ENCODE peak calls at places on chromosomes 7 and 10, in five cellular contexts. One of them, this sample, is unnamed.

GRCh38 chr7:71705217-71705616 is 573.3 kb downstream of the GALNT17 start:
- DNase-seq in fibroblast of pulmonary artery: no peak
- DNase-seq in A549: no peak
- DNase-seq in fibroblast of mammary gland: peak
- DNase-seq in SK-N-SH: no peak
- DNase-seq in this sample: no peak

GRCh38 chr10:69281507-69282413 is 3.5 kb downstream of the HK1 start:
- DNase-seq in fibroblast of pulmonary artery: no peak
- DNase-seq in fibroblast of mammary gland: no peak
- DNase-seq in SK-N-SH: no peak
- DNase-seq in A549: no peak
- DNase-seq in this sample: no peak

GRCh38 chr10:43111921-43112607 is 26.2 kb upstream of the CSGALNACT2 start:
- DNase-seq in A549: no peak
- DNase-seq in fibroblast of mammary gland: no peak
- DNase-seq in fibroblast of pulmonary artery: no peak
- DNase-seq in SK-N-SH: no peak
- DNase-seq in this sample: no peak

GRCh38 chr7:124566576-124566975 is 199.0 kb downstream of the GPR37 start:
- DNase-seq in A549: peak
- DNase-seq in fibroblast of pulmonary artery: peak
- DNase-seq in fibroblast of mammary gland: no peak
- DNase-seq in SK-N-SH: no peak
- DNase-seq in this sample: peak

GRCh38 chr10:15744217-15744865 is 24.6 kb upstream of the ITGA8 start:
- DNase-seq in A549: peak
- DNase-seq in fibroblast of mammary gland: peak
- DNase-seq in SK-N-SH: peak
- DNase-seq in fibroblast of pulmonary artery: peak
- DNase-seq in this sample: peak

GRCh38 chr7:1455241-1455939 is 3.9 kb downstream of the MICALL2 start:
- DNase-seq in fibroblast of mammary gland: no peak
- DNase-seq in SK-N-SH: no peak
- DNase-seq in A549: no peak
- DNase-seq in fibroblast of pulmonary artery: no peak
- DNase-seq in this sample: no peak

GRCh38 chr7:1693419-1693990 is 23.4 kb downstream of the ELFN1 start:
- DNase-seq in fibroblast of mammary gland: no peak
- DNase-seq in fibroblast of pulmonary artery: no peak
- DNase-seq in SK-N-SH: peak
- DNase-seq in A549: no peak
- DNase-seq in this sample: no peak

GRCh38 chr7:67387851-67388250 is 391.2 kb downstream of the TYW1 start:
- DNase-seq in fibroblast of mammary gland: no peak
- DNase-seq in SK-N-SH: no peak
- DNase-seq in fibroblast of pulmonary artery: no peak
- DNase-seq in A549: no peak
- DNase-seq in this sample: no peak

GRCh38 chr10:102918817-102919236 is 733 bp downstream of the CNNM2 start:
- DNase-seq in A549: peak
- DNase-seq in fibroblast of pulmonary artery: no peak
- DNase-seq in SK-N-SH: no peak
- DNase-seq in fibroblast of mammary gland: no peak
- DNase-seq in this sample: no peak

GRCh38 chr10:71316081-71316785 is 2.8 kb upstream of the SLC29A3 start:
- DNase-seq in A549: no peak
- DNase-seq in SK-N-SH: no peak
- DNase-seq in fibroblast of pulmonary artery: peak
- DNase-seq in fibroblast of mammary gland: no peak
- DNase-seq in this sample: no peak

GRCh38 chr7:42099076-42099836 is 137.8 kb downstream of the GLI3 start:
- DNase-seq in fibroblast of pulmonary artery: no peak
- DNase-seq in A549: no peak
- DNase-seq in SK-N-SH: no peak
- DNase-seq in fibroblast of mammary gland: peak
- DNase-seq in this sample: no peak

GRCh38 chr7:42096262-42096661 is 140.7 kb downstream of the GLI3 start:
- DNase-seq in SK-N-SH: no peak
- DNase-seq in fibroblast of pulmonary artery: no peak
- DNase-seq in fibroblast of mammary gland: no peak
- DNase-seq in A549: no peak
- DNase-seq in this sample: no peak

GRCh38 chr7:42096681-42097637 is 140.1 kb downstream of the GLI3 start:
- DNase-seq in fibroblast of pulmonary artery: peak
- DNase-seq in A549: no peak
- DNase-seq in SK-N-SH: no peak
- DNase-seq in fibroblast of mammary gland: peak
- DNase-seq in this sample: peak

GRCh38 chr7:42095791-42096190 is 141.2 kb downstream of the GLI3 start:
- DNase-seq in fibroblast of pulmonary artery: peak
- DNase-seq in fibroblast of mammary gland: no peak
- DNase-seq in SK-N-SH: no peak
- DNase-seq in A549: no peak
- DNase-seq in this sample: no peak

GRCh38 chr7:42097756-42098155 is 139.3 kb downstream of the GLI3 start:
- DNase-seq in fibroblast of mammary gland: peak
- DNase-seq in SK-N-SH: no peak
- DNase-seq in A549: no peak
- DNase-seq in fibroblast of pulmonary artery: peak
- DNase-seq in this sample: peak
- TF ChIP-seq CTCF in fibroblast of mammary gland: peak
- TF ChIP-seq CTCF in SK-N-SH: peak
- TF ChIP-seq CTCF in A549: no peak
- TF ChIP-seq CTCF in fibroblast of pulmonary artery: peak
- TF ChIP-seq CTCF in this sample: peak

GRCh38 chr7:95394370-95394769 is 1.8 kb downstream of the PON3 start:
- DNase-seq in fibroblast of mammary gland: no peak
- DNase-seq in SK-N-SH: no peak
- DNase-seq in A549: no peak
- DNase-seq in fibroblast of pulmonary artery: no peak
- DNase-seq in this sample: no peak

GRCh38 chr7:95396136-95397032 is at the start of gene PON3:
- DNase-seq in fibroblast of mammary gland: no peak
- DNase-seq in SK-N-SH: no peak
- DNase-seq in A549: peak
- DNase-seq in fibroblast of pulmonary artery: no peak
- DNase-seq in this sample: no peak

GRCh38 chr7:95398155-95398940 is 2.2 kb upstream of the PON3 start:
- DNase-seq in fibroblast of pulmonary artery: no peak
- DNase-seq in fibroblast of mammary gland: no peak
- DNase-seq in SK-N-SH: no peak
- DNase-seq in A549: no peak
- DNase-seq in this sample: no peak

GRCh38 chr7:95395755-95396135 is 430 bp downstream of the PON3 start:
- DNase-seq in fibroblast of mammary gland: no peak
- DNase-seq in SK-N-SH: no peak
- DNase-seq in fibroblast of pulmonary artery: no peak
- DNase-seq in A549: no peak
- DNase-seq in this sample: no peak

DNA sequence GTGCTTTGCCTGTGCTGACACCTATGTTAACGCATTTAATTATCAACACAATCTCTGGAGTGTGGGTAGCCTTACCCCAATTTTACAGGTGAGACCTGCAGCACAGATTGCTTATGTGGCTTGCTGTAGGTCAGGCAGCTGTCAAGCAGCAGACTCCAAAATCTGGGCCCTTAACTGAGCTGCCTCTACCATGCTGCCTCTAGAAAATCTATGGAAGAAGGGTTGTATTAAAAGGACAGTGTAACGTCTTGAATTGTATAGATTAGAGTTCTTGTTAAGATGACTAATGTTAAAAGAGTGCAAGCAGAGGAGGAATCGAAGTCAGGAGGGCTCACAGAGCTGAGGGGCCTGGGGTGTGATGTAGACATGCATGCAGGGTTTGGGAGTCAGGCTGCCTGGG is 1.2 kb upstream of the PON3 start:
- DNase-seq in SK-N-SH: no peak
- DNase-seq in fibroblast of mammary gland: no peak
- DNase-seq in fibroblast of pulmonary artery: no peak
- DNase-seq in A549: no peak
- DNase-seq in this sample: no peak
- H3K4me3 ChIP-seq in SK-N-SH: no peak
- H3K4me3 ChIP-seq in fibroblast of mammary gland: no peak
- H3K4me3 ChIP-seq in fibroblast of pulmonary artery: no peak
- H3K4me3 ChIP-seq in A549: peak
- H3K4me3 ChIP-seq in this sample: no peak

GRCh38 chr10:122510736-122511135 is 49.4 kb downstream of the HTRA1 start:
- DNase-seq in A549: no peak
- DNase-seq in SK-N-SH: no peak
- DNase-seq in fibroblast of mammary gland: no peak
- DNase-seq in fibroblast of pulmonary artery: no peak
- DNase-seq in this sample: no peak
- TF ChIP-seq CTCF in A549: no peak
- TF ChIP-seq CTCF in SK-N-SH: no peak
- TF ChIP-seq CTCF in fibroblast of mammary gland: no peak
- TF ChIP-seq CTCF in fibroblast of pulmonary artery: no peak
- TF ChIP-seq CTCF in this sample: no peak

GRCh38 chr10:78199019-78199418 is 165.4 kb downstream of the RPS24 start:
- DNase-seq in SK-N-SH: no peak
- DNase-seq in fibroblast of mammary gland: no peak
- DNase-seq in fibroblast of pulmonary artery: no peak
- DNase-seq in A549: no peak
- DNase-seq in this sample: no peak
- H3K4me3 ChIP-seq in SK-N-SH: no peak
- H3K4me3 ChIP-seq in fibroblast of mammary gland: no peak
- H3K4me3 ChIP-seq in fibroblast of pulmonary artery: no peak
- H3K4me3 ChIP-seq in A549: no peak
- H3K4me3 ChIP-seq in this sample: no peak

DNA sequence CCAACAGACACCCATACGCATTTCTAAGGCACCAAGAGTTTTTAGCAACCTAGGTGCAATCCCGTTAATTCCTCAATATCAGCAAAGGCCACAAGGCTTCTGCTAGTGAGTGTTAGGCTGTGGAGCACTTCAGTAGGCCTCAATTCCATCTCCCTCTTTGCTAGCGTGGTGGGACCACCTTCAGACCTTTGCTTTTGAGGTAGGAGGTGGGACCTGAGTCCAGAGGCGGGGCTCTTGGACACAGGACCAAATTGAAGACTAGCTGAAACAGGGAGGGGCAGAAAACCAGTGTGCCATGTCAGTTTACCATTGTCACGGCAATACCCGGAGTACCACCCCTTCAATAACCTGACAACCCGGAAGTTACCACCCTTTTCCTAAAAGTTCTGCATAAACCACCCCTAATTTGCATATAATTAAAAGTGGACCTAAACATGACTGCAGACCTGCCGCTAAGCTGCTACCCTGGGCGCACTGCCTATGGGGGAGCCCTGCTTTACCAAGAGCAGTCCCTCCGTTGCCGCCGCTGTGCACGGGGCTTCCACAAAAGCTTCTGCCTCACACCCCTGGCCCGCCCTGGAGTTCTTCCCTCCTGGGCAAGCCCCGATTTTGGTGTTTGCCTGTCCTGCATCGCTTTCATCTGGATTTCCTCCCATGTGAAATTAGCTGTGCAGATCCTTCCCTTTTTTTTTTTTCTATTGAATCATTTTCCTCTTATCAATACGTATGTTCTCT is 41.1 kb upstream of the EN2 start:
- DNase-seq in A549: no peak
- DNase-seq in SK-N-SH: no peak
- DNase-seq in fibroblast of mammary gland: no peak
- DNase-seq in fibroblast of pulmonary artery: no peak
- DNase-seq in this sample: no peak
- TF ChIP-seq CTCF in A549: no peak
- TF ChIP-seq CTCF in SK-N-SH: no peak
- TF ChIP-seq CTCF in fibroblast of mammary gland: no peak
- TF ChIP-seq CTCF in fibroblast of pulmonary artery: no peak
- TF ChIP-seq CTCF in this sample: no peak

DNA sequence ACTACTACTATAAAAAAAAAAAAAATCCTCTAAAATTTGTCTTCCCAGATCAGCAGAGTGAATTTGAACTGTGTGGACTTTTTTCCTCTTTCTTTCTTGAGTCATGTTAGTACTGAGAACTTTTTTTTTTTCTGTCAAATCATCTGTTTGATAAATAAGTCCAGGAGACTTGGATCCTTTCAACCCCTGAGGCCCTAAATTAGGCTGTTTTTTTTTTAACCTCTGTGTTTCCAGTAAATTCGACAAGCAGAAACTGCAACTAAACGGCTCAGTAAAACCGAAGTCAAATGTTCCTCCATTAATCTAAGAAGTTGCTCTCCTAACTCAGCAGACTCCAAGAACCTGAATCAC is 2.7 kb downstream of the MAP3K8 start:
- DNase-seq in SK-N-SH: no peak
- DNase-seq in fibroblast of pulmonary artery: no peak
- DNase-seq in A549: no peak
- DNase-seq in fibroblast of mammary gland: no peak
- DNase-seq in this sample: peak
- H3K4me3 ChIP-seq in SK-N-SH: peak
- H3K4me3 ChIP-seq in fibroblast of pulmonary artery: peak
- H3K4me3 ChIP-seq in A549: peak
- H3K4me3 ChIP-seq in fibroblast of mammary gland: peak
- H3K4me3 ChIP-seq in this sample: peak

DNA sequence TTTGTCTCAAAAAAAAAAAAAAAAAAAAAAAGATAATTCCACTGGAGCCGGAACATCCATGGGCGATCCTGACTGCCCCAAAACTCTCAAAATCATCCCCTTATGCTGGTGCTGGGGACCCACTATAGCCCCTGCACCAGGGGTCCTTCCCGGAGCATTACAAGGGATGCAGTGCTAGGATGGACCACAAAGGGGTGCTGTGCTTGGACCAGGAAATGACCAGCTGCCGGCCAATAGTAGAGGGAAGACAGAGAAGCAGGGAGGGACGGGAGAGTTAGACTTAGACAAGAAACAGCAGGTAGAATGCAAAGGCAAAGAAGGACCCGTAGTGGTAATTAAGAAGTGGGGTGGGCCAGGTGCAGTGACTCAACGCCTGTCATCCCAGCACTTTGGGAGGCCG is 40.5 kb downstream of the RCC1L start:
- DNase-seq in A549: peak
- DNase-seq in SK-N-SH: peak
- DNase-seq in fibroblast of pulmonary artery: no peak
- DNase-seq in fibroblast of mammary gland: no peak
- DNase-seq in this sample: no peak
- TF ChIP-seq CTCF in A549: no peak
- TF ChIP-seq CTCF in SK-N-SH: peak
- TF ChIP-seq CTCF in fibroblast of pulmonary artery: peak
- TF ChIP-seq CTCF in fibroblast of mammary gland: peak
- TF ChIP-seq CTCF in this sample: peak

DNA sequence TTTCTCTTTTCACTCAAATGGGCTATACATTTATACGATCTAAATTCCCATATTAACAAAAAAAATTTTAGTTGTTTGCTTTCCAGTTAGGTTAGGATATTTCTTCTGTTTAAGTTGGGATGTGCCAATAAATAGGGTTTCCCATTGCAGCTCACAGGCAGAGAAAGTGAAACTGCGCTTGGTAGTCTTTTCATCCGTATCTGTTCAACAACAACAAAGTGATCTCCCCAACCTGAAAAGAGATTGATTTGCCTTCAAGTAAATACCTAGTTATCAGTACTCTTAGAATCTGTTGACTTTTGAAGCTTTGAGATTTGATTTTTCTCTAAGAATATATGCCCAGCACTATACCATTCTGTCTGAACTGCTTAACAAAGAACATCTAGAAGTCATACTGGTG is 143.4 kb downstream of the DYNC1I1 start:
- DNase-seq in fibroblast of pulmonary artery: no peak
- DNase-seq in SK-N-SH: no peak
- DNase-seq in A549: no peak
- DNase-seq in fibroblast of mammary gland: no peak
- DNase-seq in this sample: no peak
- H3K4me3 ChIP-seq in fibroblast of pulmonary artery: peak
- H3K4me3 ChIP-seq in SK-N-SH: peak
- H3K4me3 ChIP-seq in A549: no peak
- H3K4me3 ChIP-seq in fibroblast of mammary gland: no peak
- H3K4me3 ChIP-seq in this sample: no peak

This sample was measured in astrocyte of the spinal cord.